ENCODE peak calls at places on chromosome 3, in four cellular contexts. B is osteoblast, H is lower lobe of right lung, A is Peyer's patch. M is an unnamed sample.

GRCh38 chr3:175088981-175089380 is 229.8 kb downstream of the NAALADL2 start:
- DNase-seq in B (no peak), A (no peak), H (no peak), M (no peak)

GRCh38 chr3:49721165-49721860 is 1.8 kb upstream of the AMIGO3 start:
- DNase-seq in A (no peak), H (no peak), B (peak), M (no peak)

GRCh38 chr3:153809097-153809496 is 312.1 kb upstream of the ARHGEF26 start:
- DNase-seq in A (no peak), B (no peak), H (no peak), M (no peak)

GRCh38 chr3:60149501-60149900 is 1099.7 kb upstream of the CFAP20DC start:
- DNase-seq in H (no peak), A (no peak), B (peak), M (no peak)

GRCh38 chr3:196988241-196989029 is 19.8 kb upstream of the PIGZ start:
- DNase-seq in H (no peak), B (peak), A (no peak), M (no peak)

GRCh38 chr3:98733778-98734281 is 29.3 kb upstream of the ST3GAL6 start:
- DNase-seq in H (peak), B (no peak), A (no peak), M (no peak)

GRCh38 chr3:36991923-36992805 is 767 bp downstream of the EPM2AIP1 start:
- DNase-seq in H (no peak), B (no peak), A (no peak), M (peak)

GRCh38 chr3:149900322-149900721 is 70.4 kb downstream of the PFN2 start:
- DNase-seq in H (no peak), B (no peak), A (no peak), M (no peak)

GRCh38 chr3:30878862-30879261 is 15.6 kb downstream of the GADL1 start:
- DNase-seq in H (no peak), A (no peak), B (no peak), M (no peak)

GRCh38 chr3:15040844-15041243 is 24.3 kb downstream of the MRPS25 start:
- DNase-seq in H (no peak), A (no peak), B (no peak), M (peak)

GRCh38 chr3:175163686-175164085 is 304.6 kb downstream of the NAALADL2 start:
- DNase-seq in H (no peak), A (no peak), B (no peak), M (no peak)

GRCh38 chr3:97896129-97896528 is 74.3 kb downstream of the CRYBG3 start:
- DNase-seq in B (no peak), H (no peak), A (no peak), M (no peak)

GRCh38 chr3:197541756-197542539 is 13.8 kb downstream of the BDH1 start:
- DNase-seq in B (peak), A (no peak), H (no peak), M (no peak)

GRCh38 chr3:45659661-45660566 is 29.3 kb upstream of the SACM1L start:
- DNase-seq in A (peak), B (peak), H (peak), M (peak)

GRCh38 chr3:167854846-167855245 is 119.3 kb downstream of the SERPINI1 start:
- DNase-seq in H (no peak), A (no peak), B (no peak), M (no peak)

GRCh38 chr3:58356054-58356453 is 23.4 kb downstream of the PXK start:
- DNase-seq in A (peak), H (peak), B (no peak), M (no peak)

GRCh38 chr3:58352624-58353023 is 19.9 kb downstream of the PXK start:
- DNase-seq in A (no peak), B (no peak), H (no peak), M (no peak)

GRCh38 chr3:58355174-58355573 is 22.5 kb downstream of the PXK start:
- DNase-seq in A (peak), B (no peak), H (no peak), M (no peak)

GRCh38 chr3:58351920-58352319 is 19.2 kb downstream of the PXK start:
- DNase-seq in H (no peak), B (no peak), A (peak), M (no peak)

DNA sequence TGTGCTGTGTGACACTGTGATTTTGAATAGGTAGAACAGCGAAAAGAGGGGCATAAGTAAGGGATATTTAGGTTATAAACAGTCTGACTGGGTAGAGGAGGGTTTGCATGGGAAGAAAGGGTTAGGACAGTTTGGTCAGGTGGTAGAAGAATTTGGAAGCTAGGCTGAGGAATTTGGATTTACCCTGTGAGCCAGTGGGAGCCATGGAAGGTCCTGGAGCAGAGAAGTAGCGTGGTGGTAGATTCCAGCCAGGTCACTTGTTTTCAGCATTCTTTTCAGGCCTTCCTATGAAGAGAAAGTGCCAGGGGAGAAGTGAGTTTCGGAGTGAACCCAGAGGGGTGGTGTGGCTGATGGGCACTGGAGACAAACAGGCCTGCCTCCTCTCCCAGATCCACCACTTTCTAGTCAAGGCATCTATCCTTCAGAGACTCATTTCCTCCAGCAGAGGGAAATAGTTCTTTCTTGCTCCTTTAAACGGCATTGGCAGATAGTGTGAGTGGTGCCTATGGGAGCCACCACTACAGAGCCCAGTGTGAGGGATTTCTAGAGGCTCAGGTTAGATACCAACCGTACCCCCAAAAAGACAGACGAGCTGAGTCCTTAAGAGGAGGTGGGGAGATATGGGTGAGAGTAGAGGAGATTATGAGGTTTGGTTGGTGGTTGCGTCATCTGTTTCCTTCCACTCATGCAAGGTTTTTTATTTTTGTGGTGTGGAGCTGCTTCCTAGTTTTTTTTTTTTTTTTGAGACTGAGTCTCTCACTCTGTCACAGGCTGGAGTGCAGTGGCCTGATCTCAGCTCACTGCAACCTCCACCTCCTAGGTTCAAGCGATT is 21.2 kb downstream of the PXK start:
- DNase-seq in A (peak), B (no peak), H (no peak), M (no peak)
- TF ChIP-seq CTCF in A (no peak), B (no peak), H (no peak), M (no peak)

GRCh38 chr3:47239929-47240328 is 42.7 kb downstream of the KIF9 start:
- DNase-seq in H (peak), B (no peak), A (no peak), M (no peak)

GRCh38 chr3:47247131-47248064 is 35.2 kb downstream of the KIF9 start:
- DNase-seq in H (peak), A (no peak), B (no peak), M (no peak)

GRCh38 chr3:47244531-47245100 is 38.0 kb downstream of the KIF9 start:
- DNase-seq in H (peak), A (no peak), B (no peak), M (no peak)

GRCh38 chr3:47245271-47245670 is 37.3 kb downstream of the KIF9 start:
- DNase-seq in H (peak), B (no peak), A (no peak), M (no peak)

GRCh38 chr3:47243748-47244147 is 38.9 kb downstream of the KIF9 start:
- DNase-seq in B (no peak), H (peak), A (no peak), M (no peak)
- TF ChIP-seq CTCF in B (no peak), H (no peak), A (no peak), M (no peak)

GRCh38 chr3:160447544-160447943 is 2.0 kb downstream of the TRIM59 start:
- DNase-seq in H (no peak), A (no peak), B (peak), M (peak)

GRCh38 chr3:160450846-160451245 is 1.3 kb upstream of the TRIM59 start:
- DNase-seq in A (no peak), H (no peak), B (peak), M (peak)

GRCh38 chr3:160451602-160452001 is 2.0 kb upstream of the TRIM59 start:
- DNase-seq in B (no peak), H (no peak), A (no peak), M (no peak)

GRCh38 chr3:160448845-160449659 is 534 bp downstream of the TRIM59 start:
- DNase-seq in A (no peak), H (no peak), B (no peak), M (peak)

DNA sequence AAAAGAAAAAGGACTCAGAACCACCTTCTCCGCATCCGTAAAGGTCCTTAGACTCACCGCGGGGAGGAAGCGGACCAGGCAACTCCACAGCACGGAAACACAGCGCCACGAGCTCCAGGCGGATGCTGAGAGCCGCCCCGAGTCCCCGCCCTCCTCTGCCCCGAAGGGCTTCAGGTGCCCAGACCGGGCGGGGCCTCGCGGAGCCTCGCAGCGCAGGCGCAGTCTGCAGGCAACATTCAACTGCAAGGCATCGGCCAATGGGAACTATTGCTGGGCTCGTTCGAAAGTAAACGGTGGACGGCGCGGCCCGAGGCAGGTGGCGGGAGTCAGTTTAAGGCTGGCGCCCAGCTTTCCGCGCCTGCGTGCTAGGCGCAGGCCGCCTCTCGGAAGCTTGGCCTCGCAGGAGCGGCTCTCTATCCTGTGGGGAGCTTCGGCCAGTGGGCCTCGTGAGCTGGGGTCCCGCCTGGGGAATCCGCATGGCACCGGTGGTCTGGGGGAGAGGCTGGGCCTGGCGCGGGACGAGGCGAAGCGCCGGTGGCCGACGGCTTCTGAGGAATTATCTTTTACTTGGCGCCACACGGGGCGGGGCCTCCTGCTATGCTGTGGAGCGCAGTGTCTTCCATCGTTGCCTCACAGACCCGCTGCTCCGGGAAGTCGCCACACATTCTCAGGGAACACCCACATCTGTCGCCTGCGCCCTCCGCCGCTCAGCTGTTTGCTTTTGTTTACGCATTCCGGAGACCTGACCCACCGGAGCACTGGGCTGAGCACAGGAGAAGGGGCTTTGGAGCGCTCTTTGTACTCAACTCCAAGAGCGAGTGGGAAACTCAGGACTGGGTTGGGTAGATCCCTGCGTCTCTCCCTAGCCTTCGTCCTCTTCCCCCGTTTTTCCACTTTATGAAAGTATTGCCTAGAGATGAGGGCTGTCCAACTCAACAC is at the start of gene TRIM59:
- DNase-seq in A (peak), H (peak), B (peak), M (peak)
- TF ChIP-seq CTCF in A (no peak), H (no peak), B (no peak), M (no peak)

GRCh38 chr3:190458040-190458439 is 8.3 kb upstream of the TMEM207 start:
- DNase-seq in B (no peak), A (no peak), H (no peak), M (peak)
- TF ChIP-seq CTCF in B (no peak), A (no peak), H (no peak), M (no peak)

DNA sequence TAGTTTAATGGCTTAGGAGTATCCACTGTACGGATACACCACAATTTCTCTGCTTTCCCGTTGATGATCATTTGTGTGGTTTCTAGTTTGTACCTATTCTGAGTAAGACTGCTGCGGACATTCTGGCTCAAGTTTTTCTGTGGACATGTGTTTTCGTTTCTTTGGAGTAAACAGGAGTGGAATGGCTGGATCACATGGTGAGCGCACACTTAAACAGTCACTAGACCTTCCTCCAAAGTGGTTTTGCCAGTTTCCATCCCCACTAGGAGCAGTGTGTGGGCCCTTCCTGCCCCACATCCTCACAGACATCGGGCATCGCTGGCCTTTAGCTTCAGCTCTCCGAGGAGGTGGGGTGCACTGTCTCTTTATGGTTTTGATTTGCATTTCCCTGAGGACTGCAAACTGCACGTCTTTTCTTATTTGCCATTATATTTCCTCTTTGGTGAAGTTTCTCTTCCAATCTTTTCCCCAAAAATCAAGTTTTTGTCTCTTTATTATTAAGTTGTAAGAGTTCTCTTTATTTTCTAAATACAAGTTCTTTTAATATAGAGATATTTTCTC is 94.1 kb downstream of the VGLL4 start:
- DNase-seq in B (no peak), A (no peak), H (no peak), M (no peak)
- TF ChIP-seq CTCF in B (no peak), A (no peak), H (no peak), M (no peak)

GRCh38 chr3:87305517-87305916 is 29.1 kb upstream of the POU1F1 start:
- DNase-seq in H (no peak), A (no peak), B (no peak), M (no peak)

GRCh38 chr3:87309601-87310000 is 33.2 kb upstream of the POU1F1 start:
- DNase-seq in B (no peak), H (no peak), A (no peak), M (peak)

GRCh38 chr3:87313641-87314040 is 37.3 kb upstream of the POU1F1 start:
- DNase-seq in B (no peak), H (no peak), A (no peak), M (peak)

GRCh38 chr3:87311309-87311708 is 34.9 kb upstream of the POU1F1 start:
- DNase-seq in B (peak), H (no peak), A (no peak), M (no peak)

GRCh38 chr3:87307805-87308204 is 31.4 kb upstream of the POU1F1 start:
- DNase-seq in A (no peak), B (no peak), H (no peak), M (no peak)
- TF ChIP-seq CTCF in A (no peak), B (peak), H (no peak), M (no peak)

DNA sequence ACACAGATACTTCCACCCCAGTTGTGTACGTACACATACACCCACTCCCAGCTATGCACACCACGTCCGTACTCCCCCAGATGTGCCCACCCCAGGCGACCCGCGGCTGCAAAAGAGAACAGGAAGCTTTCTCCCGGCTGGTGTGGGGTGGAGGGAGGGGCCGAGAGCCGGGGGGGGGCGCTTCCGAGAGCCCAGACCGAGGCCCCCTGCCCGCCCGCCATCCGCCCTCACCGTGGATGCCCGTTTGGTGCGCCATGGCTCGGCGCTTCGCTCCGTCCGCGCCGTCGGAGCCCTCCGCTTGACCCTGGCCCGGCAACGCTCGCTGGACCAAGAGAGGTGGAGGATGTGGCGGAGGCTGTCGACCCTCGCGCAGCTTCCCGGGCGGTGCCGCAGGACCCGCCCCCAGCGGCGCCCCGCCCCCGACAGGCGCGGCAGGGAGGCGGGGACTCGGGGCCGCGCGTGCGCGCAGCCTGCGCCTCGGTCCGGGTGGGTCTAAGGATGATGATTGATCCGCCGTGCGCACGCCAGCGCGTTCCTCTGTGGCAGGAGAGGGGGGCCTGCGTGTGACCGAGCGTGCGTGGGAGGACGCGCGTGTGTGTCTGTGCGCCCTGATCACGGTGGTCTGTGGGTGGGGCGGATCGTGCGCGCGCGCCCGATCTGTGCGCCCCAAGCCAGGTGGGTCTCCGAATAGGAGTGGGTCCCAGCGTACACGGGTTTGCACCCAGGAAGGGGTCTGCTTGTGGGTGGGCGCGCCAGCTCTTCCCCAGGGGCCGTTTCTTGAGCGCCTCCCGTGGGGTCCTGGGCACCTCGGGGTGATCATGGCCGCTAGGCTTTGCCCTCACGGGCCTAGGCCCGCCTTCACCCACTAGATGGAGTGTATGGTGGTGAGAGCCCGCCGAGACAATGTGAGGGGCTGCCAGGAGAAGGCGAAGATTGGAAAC is at the start of gene TWF2:
- DNase-seq in A (peak), B (peak), H (peak), M (peak)
- TF ChIP-seq CTCF in A (peak), B (peak), H (peak), M (no peak)

GRCh38 chr3:43153189-43154083 is 47.6 kb upstream of the POMGNT2 start:
- DNase-seq in H (no peak), B (no peak), A (no peak), M (no peak)
- TF ChIP-seq CTCF in H (no peak), B (no peak), A (no peak), M (no peak)

M was measured in MCF 10A.